ENCODE peak calls at places on chromosome X, in five cellular contexts. I is right atrium auricular region; X is adrenal gland; K is CD4-positive, CD25-positive, alpha-beta regulatory T cell; E is GM23338. L is an unnamed sample. For H3K27me3, the result is how much of the 10 kb centered on the place peaks cover.

GRCh38 chrX:23694606-23695005 is 27.3 kb downstream of the PRDX4 start:
- DNase-seq in I (peak), X (peak), K (peak), E (peak), L (peak)

GRCh38 chrX:119502727-119503483 is 34.7 kb downstream of the SLC25A5 start:
- DNase-seq in I (no peak), X (peak), K (peak), E (no peak), L (no peak)

GRCh38 chrX:7110821-7111276 is 36.7 kb upstream of the STS start:
- DNase-seq in I (no peak), X (no peak), K (no peak), E (no peak), L (no peak)

GRCh38 chrX:115226929-115227328 is 7.0 kb downstream of the LRCH2 start:
- DNase-seq in I (no peak), X (no peak), K (no peak), E (peak), L (no peak)

GRCh38 chrX:40663880-40664630 is 16.7 kb upstream of the CXorf38 start:
- DNase-seq in I (no peak), X (peak), K (no peak), E (peak), L (no peak)

GRCh38 chrX:115642304-115642703 is 81.3 kb downstream of the PLS3 start:
- DNase-seq in I (no peak), X (no peak), K (no peak), E (peak), L (no peak)

GRCh38 chrX:154967603-154968002 is 54.9 kb downstream of the F8 start:
- DNase-seq in I (no peak), X (no peak), K (no peak), E (no peak), L (no peak)

GRCh38 chrX:12685541-12685940 is 105.7 kb upstream of the PRPS2 start:
- DNase-seq in I (no peak), X (no peak), K (no peak), E (no peak), L (no peak)

GRCh38 chrX:3639236-3639635 is 74.2 kb downstream of the PRKX start:
- DNase-seq in I (no peak), X (no peak), K (no peak), E (no peak), L (no peak)

GRCh38 chrX:24030597-24030996 is 3.6 kb upstream of the KLHL15 start:
- DNase-seq in I (no peak), X (no peak), K (no peak), E (no peak), L (no peak)

GRCh38 chrX:139199945-139200344 is 330.6 kb upstream of the F9 start:
- DNase-seq in I (no peak), X (no peak), K (no peak), E (no peak), L (no peak)

GRCh38 chrX:100895365-100896075 is 21.4 kb upstream of the NOX1 start:
- DNase-seq in I (no peak), X (peak), K (peak), E (peak), L (no peak)

GRCh38 chrX:44675364-44676024 is 132.8 kb upstream of the FUNDC1 start:
- DNase-seq in I (no peak), X (peak), K (no peak), E (no peak), L (peak)

GRCh38 chrX:83416273-83416672 is 91.8 kb upstream of the POU3F4 start:
- DNase-seq in I (no peak), X (no peak), K (no peak), E (peak), L (no peak)

GRCh38 chrX:40877869-40878268 is 142.5 kb upstream of the MED14 start:
- DNase-seq in I (no peak), X (peak), K (peak), E (no peak), L (no peak)

GRCh38 chrX:69501433-69501832 is 2.7 kb upstream of the NALF2 start:
- DNase-seq in I (no peak), X (no peak), K (no peak), E (peak), L (no peak)

GRCh38 chrX:74272230-74272629 is 31.8 kb upstream of the ZCCHC13 start:
- DNase-seq in I (no peak), X (no peak), K (no peak), E (no peak), L (no peak)

GRCh38 chrX:38214551-38214950 is 6.1 kb downstream of the SRPX start:
- DNase-seq in I (no peak), X (no peak), K (no peak), E (no peak), L (no peak)

GRCh38 chrX:116281106-116281505 is 110.6 kb downstream of the AGTR2 start:
- DNase-seq in I (no peak), X (no peak), K (no peak), E (peak), L (no peak)

GRCh38 chrX:104310084-104310483 is 55.4 kb upstream of the ESX1 start:
- DNase-seq in I (no peak), X (no peak), K (no peak), E (no peak), L (no peak)

GRCh38 chrX:56232221-56233082 is at the start of gene KLF8:
- DNase-seq in I (no peak), X (peak), K (no peak), E (peak), L (peak)

DNA sequence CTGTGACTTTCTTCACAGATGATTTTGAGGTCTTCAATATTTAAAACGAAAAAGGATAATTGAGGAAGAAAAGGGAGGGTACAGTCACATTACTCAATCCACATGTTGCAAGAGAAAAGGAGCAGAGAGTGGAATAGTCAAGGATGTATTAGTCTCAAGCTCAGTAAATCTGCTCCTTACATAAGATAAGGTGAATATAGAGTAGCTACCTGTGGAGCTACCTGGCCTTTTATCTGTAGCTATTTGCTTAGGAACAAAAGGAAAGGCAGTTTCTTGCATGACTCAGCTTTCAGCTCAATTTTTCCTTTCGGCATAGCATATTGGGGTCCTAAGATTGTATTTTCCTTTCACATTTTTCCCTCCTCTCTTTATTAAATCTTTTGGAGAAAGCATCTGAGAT is 26.3 kb upstream of the ACTRT1 start:
- DNase-seq in I (no peak), X (no peak), K (no peak), E (peak), L (no peak)
- H3K27ac ChIP-seq in I (no peak), X (no peak), K (no peak), E (peak), L (no peak)

DNA sequence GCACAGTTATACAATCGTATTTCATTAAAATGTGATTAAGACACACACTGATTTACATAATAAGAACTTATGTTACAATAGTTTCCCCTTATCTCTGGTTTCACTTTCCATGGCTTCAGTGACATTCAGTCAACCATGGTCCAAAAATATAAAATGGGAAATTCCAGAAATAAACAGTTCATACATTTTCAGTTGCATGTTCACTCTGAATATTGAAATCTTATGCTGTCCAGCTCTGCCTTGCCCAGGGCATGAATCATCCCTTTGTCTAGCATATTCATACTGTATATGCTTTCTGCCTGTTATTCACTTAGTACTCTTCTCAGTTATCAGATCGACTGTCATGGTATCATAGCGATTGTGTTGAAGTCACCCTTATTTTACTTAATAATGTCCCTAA is 173.8 kb upstream of the DCAF12L2 start:
- DNase-seq in I (no peak), X (no peak), K (no peak), E (no peak), L (no peak)
- H3K27me3 ChIP-seq in I (under half), X (under half), K (under half), E (under half), L (under half)

DNA sequence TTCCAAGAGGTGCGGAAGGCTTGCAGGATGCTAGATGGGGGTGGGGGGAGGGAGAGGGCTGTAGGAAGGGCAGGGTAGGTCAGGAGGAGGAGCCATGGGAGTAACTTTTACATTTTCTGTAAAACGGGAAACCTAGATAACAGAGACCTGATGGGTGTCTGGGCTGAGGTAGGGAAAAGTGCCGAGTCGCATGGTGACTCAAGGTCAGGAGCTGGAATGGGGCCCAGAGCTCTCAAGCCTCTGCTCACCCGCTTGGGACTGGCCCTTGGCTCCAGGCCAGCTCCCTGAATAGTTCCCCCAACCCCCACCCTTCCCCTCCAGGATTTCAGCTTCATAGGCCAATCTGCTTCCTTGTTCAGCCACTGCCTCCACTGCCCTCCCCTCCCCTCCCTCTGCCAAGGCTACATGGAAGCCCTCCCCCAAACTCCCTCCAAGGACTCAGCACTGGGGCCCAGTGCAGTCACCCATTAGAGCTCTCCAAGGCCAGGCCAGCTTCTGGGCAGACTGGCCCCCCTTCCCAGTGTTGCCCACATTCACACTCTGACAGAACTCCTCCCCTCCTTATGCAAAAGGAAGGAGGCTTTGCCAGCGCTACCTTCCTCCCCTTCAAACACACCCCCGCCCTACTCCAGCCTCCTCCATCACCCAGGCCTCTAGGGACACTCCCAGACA is 43.6 kb downstream of the TSC22D3 start:
- DNase-seq in I (peak), X (peak), K (no peak), E (peak), L (peak)
- H3K27ac ChIP-seq in I (peak), X (peak), K (no peak), E (no peak), L (peak)

GRCh38 chrX:109954333-109954732 is 48.6 kb upstream of the TMEM164 start:
- DNase-seq in I (no peak), X (peak), K (no peak), E (no peak), L (no peak)

GRCh38 chrX:109964390-109964789 is 38.5 kb upstream of the TMEM164 start:
- DNase-seq in I (no peak), X (no peak), K (no peak), E (no peak), L (no peak)

GRCh38 chrX:109954955-109955354 is 48.0 kb upstream of the TMEM164 start:
- DNase-seq in I (no peak), X (no peak), K (no peak), E (no peak), L (no peak)

GRCh38 chrX:109959356-109959871 is 43.5 kb upstream of the TMEM164 start:
- DNase-seq in I (no peak), X (no peak), K (no peak), E (no peak), L (no peak)
- H3K27me3 ChIP-seq in I (under half), X (under half), K (under half), E (under half), L (under half)

GRCh38 chrX:153517421-153517820 is at the start of gene ATP2B3:
- DNase-seq in I (no peak), X (no peak), K (no peak), E (peak), L (no peak)
- H3K27ac ChIP-seq in I (no peak), X (no peak), K (no peak), E (no peak), L (no peak)

DNA sequence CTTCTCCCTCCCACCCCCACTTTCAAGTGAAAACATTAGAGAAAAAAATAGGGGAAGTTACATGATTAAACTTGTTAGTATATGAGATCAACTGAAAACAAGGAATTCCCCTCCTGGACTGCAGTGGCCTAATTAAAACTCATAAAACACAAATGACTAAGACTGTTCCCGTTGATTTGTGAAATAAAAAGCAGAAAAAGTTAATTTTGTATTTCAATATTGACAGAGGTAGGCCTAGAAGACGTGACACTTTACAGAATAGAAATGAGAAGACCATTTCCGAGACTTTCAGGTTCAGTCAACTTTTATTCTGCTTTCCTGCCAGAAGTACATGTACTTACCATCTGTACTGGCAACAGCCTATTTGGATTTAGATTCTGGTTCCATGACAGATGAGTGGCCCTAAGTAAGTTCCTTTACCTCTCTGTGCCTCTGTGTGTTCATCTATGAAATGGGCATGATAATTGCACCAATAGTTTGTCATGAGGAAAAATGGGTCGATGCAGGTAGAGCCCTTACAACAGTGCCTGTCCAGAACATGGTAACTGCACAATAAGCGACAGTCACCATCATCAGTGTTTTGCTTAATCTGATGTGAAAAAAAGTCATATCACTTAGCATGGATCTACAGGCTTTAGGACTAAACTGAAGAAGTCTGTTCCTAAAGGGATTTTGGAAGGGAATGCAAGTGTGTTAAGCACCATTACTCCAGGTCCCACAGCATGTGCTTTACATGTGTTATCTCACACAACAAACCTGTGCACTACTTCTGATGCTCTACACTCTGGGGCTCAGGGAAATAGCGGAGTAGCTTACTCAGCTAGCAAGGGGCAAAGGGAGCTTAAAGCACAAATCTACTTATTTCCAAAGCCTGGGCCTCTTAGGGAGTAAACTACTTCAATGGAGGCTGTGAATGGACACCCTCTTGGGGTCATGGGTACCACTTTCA is 562.3 kb upstream of the DIPK2B start:
- DNase-seq in I (no peak), X (no peak), K (no peak), E (no peak), L (no peak)
- H3K27me3 ChIP-seq in I (under half), X (under half), K (under half), E (under half), L (under half)